ENCODE peak calls at places on chromosome 15, in eight cellular contexts. U, C, K, O, H, Q, Y and G are unnamed samples. For H3K27me3, the result is how much of the 10 kb centered on the place peaks cover.

GRCh38 chr15:67927501-67928156 is 87.8 kb upstream of the RNU6-1 start:
- DNase-seq in U (no peak), C (peak), K (no peak), O (no peak), H (peak), Q (peak), Y (no peak), G (peak)

GRCh38 chr15:23073890-23074631 is 34.7 kb upstream of the TUBGCP5 start:
- DNase-seq in U (no peak), C (no peak), K (no peak), O (no peak), H (no peak), Q (no peak), Y (peak), G (peak)

GRCh38 chr15:25876231-25877140 is 13.4 kb upstream of the ATP10A start:
- DNase-seq in U (no peak), C (no peak), K (no peak), O (no peak), H (no peak), Q (no peak), Y (no peak), G (no peak)

GRCh38 chr15:70604671-70605070 is 158.7 kb downstream of the UACA start:
- DNase-seq in U (no peak), C (peak), K (no peak), O (no peak), H (peak), Q (no peak), Y (no peak), G (no peak)

GRCh38 chr15:42427429-42428223 is 63.3 kb downstream of the ZNF106 start:
- DNase-seq in U (no peak), C (no peak), K (no peak), O (no peak), H (no peak), Q (no peak), Y (no peak), G (no peak)

GRCh38 chr15:68500363-68501317 is 68.7 kb upstream of the ITGA11 start:
- DNase-seq in U (no peak), C (no peak), K (no peak), O (no peak), H (no peak), Q (no peak), Y (no peak), G (no peak)

GRCh38 chr15:38074029-38074428 is 139.6 kb downstream of the TMCO5A start:
- DNase-seq in U (no peak), C (no peak), K (no peak), O (no peak), H (no peak), Q (no peak), Y (no peak), G (no peak)

GRCh38 chr15:25134546-25134945 is 179.8 kb downstream of the SNRPN start:
- DNase-seq in U (no peak), C (peak), K (no peak), O (no peak), H (no peak), Q (no peak), Y (no peak), G (no peak)

GRCh38 chr15:62880278-62880677 is 162.3 kb upstream of the TPM1 start:
- DNase-seq in U (no peak), C (no peak), K (no peak), O (no peak), H (no peak), Q (no peak), Y (no peak), G (no peak)

GRCh38 chr15:67373266-67373665 is 118.7 kb downstream of the IQCH start:
- DNase-seq in U (no peak), C (no peak), K (no peak), O (no peak), H (no peak), Q (no peak), Y (no peak), G (no peak)

GRCh38 chr15:70875001-70875782 is 17.0 kb downstream of the THAP10 start:
- DNase-seq in U (no peak), C (no peak), K (no peak), O (no peak), H (no peak), Q (no peak), Y (no peak), G (no peak)

GRCh38 chr15:37056894-37057205 is 43.5 kb downstream of the MEIS2 start:
- DNase-seq in U (no peak), C (no peak), K (no peak), O (no peak), H (no peak), Q (no peak), Y (no peak), G (no peak)

GRCh38 chr15:100880139-100880896 is 687 bp downstream of the ALDH1A3 start:
- DNase-seq in U (no peak), C (no peak), K (no peak), O (no peak), H (no peak), Q (no peak), Y (no peak), G (no peak)

GRCh38 chr15:31178705-31179104 is 77.2 kb upstream of the TRPM1 start:
- DNase-seq in U (no peak), C (no peak), K (no peak), O (no peak), H (no peak), Q (no peak), Y (no peak), G (no peak)

GRCh38 chr15:97840501-97840900 is 120.0 kb upstream of the ARRDC4 start:
- DNase-seq in U (no peak), C (no peak), K (peak), O (no peak), H (no peak), Q (no peak), Y (no peak), G (no peak)

GRCh38 chr15:52527898-52528464 is 699 bp downstream of the MYO5A start:
- DNase-seq in U (peak), C (peak), K (no peak), O (no peak), H (peak), Q (no peak), Y (peak), G (peak)

GRCh38 chr15:75809986-75810750 is 33.1 kb upstream of the UBE2Q2 start:
- DNase-seq in U (peak), C (peak), K (no peak), O (no peak), H (no peak), Q (no peak), Y (no peak), G (no peak)
- TF ChIP-seq CTCF in U (peak), C (peak), K (peak), O (peak), H (no peak), Q (no peak), Y (peak), G (peak)

DNA sequence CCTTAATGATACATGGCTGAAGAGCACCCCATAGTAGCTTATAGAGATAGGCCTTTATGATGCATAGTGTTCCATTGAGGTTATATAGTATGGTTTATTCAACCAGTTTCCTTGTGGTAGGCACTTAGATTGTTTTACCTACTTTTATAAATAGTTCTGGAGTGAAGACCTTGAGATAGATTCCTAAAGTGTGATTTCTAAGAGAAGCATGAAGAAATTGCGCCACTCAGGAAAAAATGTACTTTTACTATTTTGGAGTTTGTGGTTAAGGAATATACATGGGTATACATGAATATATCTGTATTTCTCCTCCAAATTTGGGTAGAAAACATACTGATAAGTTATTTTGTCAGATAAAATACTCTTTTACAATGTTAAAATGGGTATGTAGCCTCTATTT is 70.5 kb downstream of the CHD2 start:
- DNase-seq in U (no peak), C (no peak), K (no peak), O (no peak), H (no peak), Q (no peak), Y (no peak), G (no peak)
- H3K4me3 ChIP-seq in U (no peak), C (no peak), K (no peak), O (no peak), H (no peak), Q (no peak), Y (no peak), G (no peak)

GRCh38 chr15:96410175-96411055 is 79.9 kb downstream of the NR2F2 start:
- DNase-seq in U (no peak), C (no peak), K (no peak), O (no peak), H (no peak), Q (no peak), Y (no peak), G (no peak)

GRCh38 chr15:96411056-96412031 is 80.8 kb downstream of the NR2F2 start:
- DNase-seq in U (no peak), C (no peak), K (no peak), O (no peak), H (no peak), Q (no peak), Y (no peak), G (no peak)

GRCh38 chr15:96412045-96412918 is 81.8 kb downstream of the NR2F2 start:
- DNase-seq in U (no peak), C (no peak), K (no peak), O (no peak), H (no peak), Q (no peak), Y (no peak), G (no peak)

GRCh38 chr15:96414875-96415274 is 84.4 kb downstream of the NR2F2 start:
- DNase-seq in U (no peak), C (no peak), K (no peak), O (no peak), H (no peak), Q (no peak), Y (no peak), G (peak)

GRCh38 chr15:96412919-96413231 is 82.4 kb downstream of the NR2F2 start:
- DNase-seq in U (no peak), C (no peak), K (no peak), O (no peak), H (no peak), Q (no peak), Y (no peak), G (no peak)
- H3K27me3 ChIP-seq in U (half or more), C (under half), K (under half), O (half or more), H (under half), Q (half or more), Y (half or more), G (half or more)

GRCh38 chr15:69595009-69595825 is 142.6 kb downstream of the RPLP1 start:
- DNase-seq in U (no peak), C (peak), K (no peak), O (peak), H (no peak), Q (peak), Y (no peak), G (peak)
- TF ChIP-seq CTCF in U (no peak), C (no peak), K (no peak), O (no peak), H (no peak), Q (no peak), Y (no peak), G (no peak)

GRCh38 chr15:74869726-74870407 is 3.3 kb downstream of the SCAMP2 start:
- DNase-seq in U (no peak), C (peak), K (no peak), O (peak), H (no peak), Q (peak), Y (no peak), G (no peak)

GRCh38 chr15:74873036-74873755 is at the start of gene SCAMP2:
- DNase-seq in U (peak), C (peak), K (peak), O (peak), H (peak), Q (peak), Y (peak), G (peak)

GRCh38 chr15:74872702-74873035 is 496 bp downstream of the SCAMP2 start:
- DNase-seq in U (no peak), C (no peak), K (no peak), O (no peak), H (no peak), Q (no peak), Y (no peak), G (no peak)

GRCh38 chr15:74869372-74869725 is 3.8 kb downstream of the SCAMP2 start:
- DNase-seq in U (no peak), C (no peak), K (no peak), O (no peak), H (no peak), Q (no peak), Y (no peak), G (no peak)

GRCh38 chr15:74870496-74871213 is 2.5 kb downstream of the SCAMP2 start:
- DNase-seq in U (no peak), C (no peak), K (no peak), O (no peak), H (no peak), Q (no peak), Y (no peak), G (no peak)
- H3K4me3 ChIP-seq in U (no peak), C (no peak), K (no peak), O (peak), H (no peak), Q (no peak), Y (peak), G (no peak)

GRCh38 chr15:65062726-65063125 is 5.1 kb downstream of the RASL12 start:
- DNase-seq in U (no peak), C (no peak), K (no peak), O (no peak), H (no peak), Q (no peak), Y (no peak), G (no peak)
- H3K27me3 ChIP-seq in U (under half), C (under half), K (half or more), O (under half), H (under half), Q (under half), Y (under half), G (under half)

GRCh38 chr15:54979949-54980348 is 216.8 kb downstream of the RSL24D1 start:
- DNase-seq in U (no peak), C (no peak), K (no peak), O (no peak), H (no peak), Q (no peak), Y (no peak), G (no peak)
- TF ChIP-seq CTCF in U (no peak), C (no peak), K (no peak), O (no peak), H (no peak), Q (no peak), Y (no peak), G (no peak)

DNA sequence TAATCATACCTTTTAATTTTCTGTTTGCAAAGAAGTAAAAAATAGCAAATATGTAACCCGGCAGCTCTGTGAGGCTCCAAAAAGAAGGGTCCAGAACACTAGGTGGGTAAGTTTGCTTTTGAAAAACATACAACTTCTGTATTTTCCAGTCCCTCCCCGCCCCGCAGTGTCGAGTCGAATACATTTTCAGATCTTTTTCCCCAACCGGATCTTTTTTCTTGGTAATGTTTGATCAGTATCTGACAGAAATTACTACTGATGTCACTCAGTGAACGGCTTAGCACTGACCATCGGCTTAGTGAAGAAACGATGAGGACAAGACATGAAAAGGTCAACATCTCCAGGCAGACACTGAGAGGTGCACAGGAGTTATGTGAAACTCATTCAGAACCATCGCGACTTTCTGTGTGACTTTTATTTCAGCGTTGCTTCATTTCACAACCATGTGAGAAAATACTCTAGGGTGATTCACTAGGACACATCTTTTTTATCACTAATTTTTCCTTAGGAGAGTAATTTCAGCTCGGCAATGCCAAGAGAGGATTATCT is 11.0 kb downstream of the ISL2 start:
- DNase-seq in U (peak), C (no peak), K (no peak), O (no peak), H (no peak), Q (no peak), Y (no peak), G (no peak)
- H3K4me3 ChIP-seq in U (peak), C (peak), K (no peak), O (no peak), H (no peak), Q (no peak), Y (no peak), G (no peak)